ENCODE peak calls at places on chromosome 22, in four cellular contexts. M, R, T and L are unnamed samples.
A peak's percentile ranks its signal among the peaks of the same experiment; 100 is the strongest.

GRCh38 chr22:40340044-40340443 is 6.3 kb upstream of the ADSL start:
- DNase-seq in M (no peak), R (no peak), T (no peak), L (no peak)

GRCh38 chr22:28930357-28931007 is 47.1 kb downstream of the ZNRF3 start:
- DNase-seq in M (no peak), R (no peak), T (no peak), L (no peak)

GRCh38 chr22:27885977-27886842 is 32.8 kb downstream of the PITPNB start:
- DNase-seq in M (no peak), R (no peak), T (peak; percentile 35), L (no peak)

GRCh38 chr22:23685205-23685784 is 5.5 kb upstream of the RGL4 start:
- DNase-seq in M (no peak), R (no peak), T (no peak), L (no peak)

GRCh38 chr22:41571786-41572185 is 11.0 kb downstream of the CSDC2 start:
- DNase-seq in M (no peak), R (no peak), T (no peak), L (no peak)

GRCh38 chr22:44131989-44132685 is 48.6 kb upstream of the PARVG start:
- DNase-seq in M (no peak), R (no peak), T (no peak), L (no peak)

GRCh38 chr22:43821606-43822425 is 9.7 kb upstream of the EFCAB6 start:
- DNase-seq in M (no peak), R (no peak), T (no peak), L (no peak)

GRCh38 chr22:37273126-37273845 is 9.0 kb upstream of the CYTH4 start:
- DNase-seq in M (no peak), R (no peak), T (no peak), L (no peak)

GRCh38 chr22:24996420-24996952 is 44.0 kb downstream of the KIAA1671 start:
- DNase-seq in M (peak; percentile 75), R (no peak), T (no peak), L (peak; percentile 81)

GRCh38 chr22:43186272-43187170 is at the start of gene TTLL12:
- DNase-seq in M (no peak), R (no peak), T (no peak), L (no peak)

GRCh38 chr22:19448076-19448607 is 631 bp upstream of the C22orf39 start:
- DNase-seq in M (no peak), R (no peak), T (peak; percentile 55), L (peak; percentile 15)

GRCh38 chr22:37484115-37485005 is 1.8 kb downstream of the MFNG start:
- DNase-seq in M (no peak), R (peak; percentile 75), T (no peak), L (no peak)

GRCh38 chr22:38901111-38901641 is 29.2 kb upstream of the CBX6 start:
- DNase-seq in M (no peak), R (no peak), T (no peak), L (no peak)

GRCh38 chr22:20582520-20583361 is 75.3 kb downstream of the MED15 start:
- DNase-seq in M (no peak), R (no peak), T (no peak), L (no peak)

GRCh38 chr22:25849514-25849913 is 107.5 kb downstream of the MYO18B start:
- DNase-seq in M (no peak), R (no peak), T (no peak), L (no peak)

GRCh38 chr22:37267128-37267587 is 15.2 kb upstream of the CYTH4 start:
- DNase-seq in M (no peak), R (no peak), T (no peak), L (no peak)

GRCh38 chr22:19962909-19963806 is 21.5 kb upstream of the TXNRD2 start:
- DNase-seq in M (no peak), R (no peak), T (peak; percentile 93), L (no peak)

GRCh38 chr22:42202048-42202447 is 68.4 kb downstream of the TCF20 start:
- DNase-seq in M (no peak), R (no peak), T (no peak), L (no peak)

GRCh38 chr22:23522642-23523251 is 57.3 kb downstream of the IGLL1 start:
- DNase-seq in M (no peak), R (no peak), T (peak; percentile 36), L (no peak)

GRCh38 chr22:44458044-44459020 is 39.7 kb downstream of the RTL6 start:
- DNase-seq in M (no peak), R (no peak), T (no peak), L (no peak)

GRCh38 chr22:44862981-44863860 is 110.8 kb downstream of the ARHGAP8 start:
- DNase-seq in M (no peak), R (no peak), T (no peak), L (no peak)

GRCh38 chr22:19494001-19494560 is 14.4 kb downstream of the CDC45 start:
- DNase-seq in M (no peak), R (no peak), T (no peak), L (no peak)

GRCh38 chr22:32490279-32490678 is 15.7 kb downstream of the FBXO7 start:
- DNase-seq in M (no peak), R (no peak), T (no peak), L (no peak)
- H3K36me3 ChIP-seq in M (peaks cover 41% of the 10 kb centered on the region), R (peaks cover 38% of the 10 kb centered on the region), T (peaks cover 87% of the 10 kb centered on the region), L (peaks cover 68% of the 10 kb centered on the region)

GRCh38 chr22:46598737-46599424 is 21.3 kb upstream of the GRAMD4 start:
- DNase-seq in M (no peak), R (no peak), T (no peak), L (no peak)
- H3K4me3 ChIP-seq in M (no peak overlapping the region), R (no peak overlapping the region), T (no peak overlapping the region), L (no peak overlapping the region)

DNA sequence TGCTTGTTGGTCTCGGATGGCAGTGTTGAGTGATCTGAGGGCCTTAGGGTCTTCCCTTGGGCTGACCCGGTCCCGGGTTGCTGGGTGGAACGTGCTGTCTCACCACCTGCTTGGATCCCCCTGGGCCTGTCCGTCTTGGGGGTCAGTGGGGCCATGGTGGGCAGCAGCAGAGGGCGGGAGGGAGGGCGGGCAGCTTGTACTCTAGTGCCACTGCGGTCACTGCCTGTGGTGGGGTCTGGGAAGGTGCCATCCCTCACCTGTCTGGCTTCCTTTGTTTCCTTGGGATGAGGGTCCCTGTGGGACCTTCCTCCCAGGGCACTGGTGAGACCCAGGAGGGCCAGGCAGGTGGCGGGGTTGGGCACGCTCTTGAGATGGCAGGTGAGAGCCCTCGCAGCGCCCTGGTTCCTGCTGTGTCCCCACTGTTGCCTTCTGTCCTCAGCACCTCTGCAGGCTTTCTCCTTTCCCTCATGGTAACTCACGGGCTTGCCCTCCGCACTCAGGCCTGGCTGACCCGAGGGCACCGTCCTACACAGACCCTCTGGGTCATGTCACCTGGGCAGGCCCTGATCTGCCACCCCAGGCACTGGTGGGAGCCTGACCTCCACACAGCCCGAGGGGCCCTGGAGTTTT is 34.2 kb downstream of the TBC1D22A start:
- DNase-seq in M (no peak), R (no peak), T (no peak), L (no peak)
- TF ChIP-seq SUZ12 in M (no peak), R (no peak), T (no peak), L (no peak)

GRCh38 chr22:36234919-36235318 is 4.4 kb downstream of the APOL2 start:
- DNase-seq in M (no peak), R (no peak), T (no peak), L (no peak)
- H3K36me3 ChIP-seq in M (no peaks in the 10 kb centered on the region), R (peaks cover 26% of the 10 kb centered on the region), T (peaks cover 45% of the 10 kb centered on the region), L (peaks cover 28% of the 10 kb centered on the region)

GRCh38 chr22:30429887-30430286 is 4.3 kb downstream of the MTFP1 start:
- DNase-seq in M (no peak), R (no peak), T (no peak), L (no peak)
- H3K4me3 ChIP-seq in M (no peak overlapping the region), R (no peak overlapping the region), T (no peak overlapping the region), L (no peak overlapping the region)

GRCh38 chr22:17496843-17497242 is 66.5 kb upstream of the SLC25A18 start:
- DNase-seq in M (no peak), R (no peak), T (no peak), L (no peak)

DNA sequence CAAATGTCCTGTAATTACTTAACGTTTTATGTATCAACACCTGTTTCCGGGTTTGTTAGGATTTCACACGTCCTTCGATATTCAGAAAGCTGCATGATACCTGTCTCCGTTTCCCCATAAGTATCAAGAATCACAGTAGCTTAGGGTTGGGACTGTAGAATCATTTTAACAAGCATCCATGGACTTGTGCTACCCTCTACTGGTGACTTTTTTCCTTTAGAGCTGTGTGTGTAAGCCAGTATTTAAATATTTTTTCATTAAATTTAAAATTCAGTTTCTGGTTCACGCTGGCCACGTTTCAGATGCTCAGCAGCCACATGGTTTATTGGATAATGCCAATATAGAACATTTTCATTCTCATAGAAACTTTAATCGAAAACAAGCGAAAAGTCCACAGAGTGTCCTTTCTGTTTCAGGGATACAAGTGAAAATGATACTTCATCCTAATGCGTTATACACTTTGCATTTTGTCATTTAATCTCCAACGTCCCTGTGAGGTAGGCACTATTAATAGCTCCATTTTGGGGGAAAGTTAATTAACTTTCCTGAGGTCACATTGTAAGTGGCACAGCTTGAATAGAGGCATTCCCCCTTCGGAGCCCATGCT is 61.5 kb upstream of the SLC25A18 start:
- DNase-seq in M (no peak), R (peak; percentile 57), T (peak; percentile 63), L (peak; percentile 27)
- TF ChIP-seq SUZ12 in M (no peak), R (no peak), T (no peak), L (no peak)

GRCh38 chr22:46085831-46086576 is 64.3 kb upstream of the PPARA start:
- DNase-seq in M (no peak), R (no peak), T (no peak), L (no peak)

GRCh38 chr22:46083383-46084350 is 66.7 kb upstream of the PPARA start:
- DNase-seq in M (no peak), R (no peak), T (no peak), L (no peak)

GRCh38 chr22:46086577-46087335 is 63.6 kb upstream of the PPARA start:
- DNase-seq in M (no peak), R (no peak), T (no peak), L (no peak)

GRCh38 chr22:46084376-46084775 is 66.0 kb upstream of the PPARA start:
- DNase-seq in M (no peak), R (no peak), T (no peak), L (no peak)

DNA sequence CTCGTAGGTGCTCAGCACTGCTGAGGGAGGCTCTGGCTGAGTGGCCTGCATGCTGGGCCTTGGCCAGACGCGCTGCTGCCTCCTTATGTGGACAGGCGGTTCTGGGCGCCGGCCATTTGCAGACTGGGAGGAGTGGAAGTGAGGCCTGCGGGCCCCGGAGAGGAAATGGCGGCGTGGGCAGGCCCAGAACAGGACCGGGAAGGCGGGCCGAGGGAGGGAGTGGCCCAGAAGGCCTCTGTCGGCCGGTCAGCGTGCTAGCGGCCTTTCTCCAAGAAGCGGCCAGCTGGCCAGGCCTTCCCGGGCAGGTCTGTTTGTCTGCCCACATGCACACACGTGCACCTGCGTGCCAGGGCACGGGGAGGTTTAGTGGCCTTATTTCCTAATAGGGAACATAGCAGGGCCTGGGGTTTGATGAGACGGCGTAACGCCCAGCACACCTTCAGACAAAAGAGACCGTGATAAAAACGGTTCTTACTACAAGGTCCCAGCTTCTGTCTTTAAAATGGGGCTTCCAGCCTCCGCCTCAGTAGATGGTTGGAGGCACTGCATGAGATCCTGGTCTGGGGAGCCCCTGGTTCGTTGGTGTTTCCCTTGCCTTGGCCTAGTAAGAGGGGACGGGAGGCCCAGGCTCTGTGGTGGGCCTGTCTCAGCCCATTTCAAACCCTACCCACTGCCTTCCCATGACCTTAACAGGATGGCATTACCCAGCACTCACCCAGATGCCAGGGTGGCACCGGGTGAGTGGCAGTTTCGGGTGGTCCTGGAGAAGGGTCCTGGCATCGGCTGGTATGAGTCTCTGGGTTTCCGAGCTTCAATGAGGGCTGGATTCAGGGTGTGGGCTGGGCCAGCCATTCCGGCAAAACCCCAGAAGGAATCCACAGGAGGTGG is 65.1 kb upstream of the PPARA start:
- DNase-seq in M (no peak), R (no peak), T (no peak), L (no peak)
- H3K36me3 ChIP-seq in M (no peaks in the 10 kb centered on the region), R (no peaks in the 10 kb centered on the region), T (no peaks in the 10 kb centered on the region), L (no peaks in the 10 kb centered on the region)